ENCODE peak calls at places on chromosomes 6 and 20, in nine cellular contexts. Q, J, F, W, Y, M, A, C and E are unnamed samples.

GRCh38 chr20:58702859-58703648 is 10.5 kb downstream of the NPEPL1 start:
- DNase-seq in Q (no peak), J (no peak), F (no peak), W (no peak), Y (peak), M (no peak), A (no peak), C (no peak), E (no peak)

GRCh38 chr6:164415832-164416563 is 893.4 kb downstream of the C6orf118 start:
- DNase-seq in Q (peak), J (no peak), F (no peak), W (peak), Y (no peak), M (no peak), A (no peak), C (no peak), E (no peak)

GRCh38 chr20:39812116-39812515 is 850.0 kb downstream of the DHX35 start:
- DNase-seq in Q (no peak), J (no peak), F (no peak), W (no peak), Y (no peak), M (no peak), A (no peak), C (no peak), E (no peak)

GRCh38 chr6:37493047-37493995 is 6.4 kb downstream of the CCDC167 start:
- DNase-seq in Q (no peak), J (no peak), F (no peak), W (no peak), Y (peak), M (no peak), A (no peak), C (no peak), E (no peak)

GRCh38 chr6:32190946-32191677 is 1.1 kb upstream of the PBX2 start:
- DNase-seq in Q (no peak), J (no peak), F (no peak), W (no peak), Y (peak), M (no peak), A (no peak), C (no peak), E (no peak)

GRCh38 chr6:19866900-19867627 is 29.9 kb downstream of the ID4 start:
- DNase-seq in Q (peak), J (no peak), F (no peak), W (no peak), Y (no peak), M (no peak), A (peak), C (peak), E (peak)

GRCh38 chr6:12749531-12750379 is 33.2 kb downstream of the PHACTR1 start:
- DNase-seq in Q (no peak), J (no peak), F (no peak), W (peak), Y (no peak), M (no peak), A (no peak), C (no peak), E (no peak)

GRCh38 chr6:31642798-31643570 is 9.5 kb downstream of the BAG6 start:
- DNase-seq in Q (no peak), J (no peak), F (no peak), W (no peak), Y (no peak), M (no peak), A (no peak), C (no peak), E (no peak)

GRCh38 chr6:128343666-128344065 is 176.7 kb downstream of the PTPRK start:
- DNase-seq in Q (no peak), J (no peak), F (no peak), W (no peak), Y (no peak), M (no peak), A (peak), C (no peak), E (no peak)

GRCh38 chr20:50579511-50579910 is 69.3 kb downstream of the PTPN1 start:
- DNase-seq in Q (no peak), J (no peak), F (no peak), W (no peak), Y (peak), M (no peak), A (no peak), C (no peak), E (no peak)

GRCh38 chr6:127641905-127642304 is 64.9 kb downstream of the C6orf58 start:
- DNase-seq in Q (peak), J (no peak), F (no peak), W (peak), Y (no peak), M (no peak), A (peak), C (no peak), E (peak)

GRCh38 chr20:59749293-59749680 is 144.9 kb downstream of the PHACTR3 start:
- DNase-seq in Q (peak), J (no peak), F (no peak), W (no peak), Y (peak), M (no peak), A (peak), C (peak), E (peak)

GRCh38 chr6:116374586-116374985 is 3.8 kb downstream of the DSE start:
- DNase-seq in Q (no peak), J (no peak), F (no peak), W (no peak), Y (no peak), M (no peak), A (no peak), C (no peak), E (no peak)

GRCh38 chr20:5001174-5002076 is at the start of gene SLC23A2:
- DNase-seq in Q (no peak), J (no peak), F (peak), W (peak), Y (peak), M (peak), A (no peak), C (no peak), E (no peak)

DNA sequence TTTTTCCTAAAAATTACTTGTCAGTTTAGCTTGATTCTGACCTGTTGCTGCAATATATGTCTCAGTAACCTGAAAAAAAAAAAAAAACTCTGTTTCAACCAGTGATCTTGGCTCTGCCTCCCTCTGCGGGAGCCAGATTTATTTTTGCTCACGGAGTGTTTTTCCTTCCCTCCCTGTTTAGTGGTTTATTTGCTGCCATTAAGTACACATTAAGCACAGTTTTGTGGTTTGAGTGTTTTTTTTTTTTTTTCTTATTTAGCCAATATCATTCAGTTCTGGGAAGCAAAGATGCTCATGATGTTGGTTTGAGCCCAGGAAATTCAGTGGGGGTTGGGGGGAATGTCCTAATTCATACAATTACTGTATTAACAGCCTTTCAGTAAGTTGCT is 110.1 kb upstream of the GPR6 start:
- DNase-seq in Q (peak), J (no peak), F (no peak), W (no peak), Y (no peak), M (no peak), A (no peak), C (peak), E (peak)
- TF ChIP-seq CTCF in Q (no peak), J (no peak), F (no peak), W (no peak), Y (no peak), M (no peak), A (no peak), C (no peak), E (no peak)

GRCh38 chr20:19213946-19214490 is 1.6 kb downstream of the SLC24A3 start:
- DNase-seq in Q (no peak), J (no peak), F (no peak), W (no peak), Y (no peak), M (no peak), A (no peak), C (no peak), E (no peak)
- H3K4me3 ChIP-seq in Q (no peak), J (peak), F (peak), W (no peak), Y (peak), M (no peak), A (no peak), C (no peak), E (no peak)

GRCh38 chr6:132780770-132781371 is 17.6 kb downstream of the SLC18B1 start:
- DNase-seq in Q (peak), J (no peak), F (no peak), W (peak), Y (no peak), M (no peak), A (peak), C (no peak), E (peak)
- TF ChIP-seq CTCF in Q (peak), J (peak), F (no peak), W (peak), Y (no peak), M (peak), A (peak), C (peak), E (peak)

GRCh38 chr20:63641792-63642517 is 11.3 kb downstream of the STMN3 start:
- DNase-seq in Q (peak), J (peak), F (peak), W (peak), Y (peak), M (peak), A (peak), C (no peak), E (no peak)
- H3K4me3 ChIP-seq in Q (peak), J (peak), F (peak), W (peak), Y (peak), M (peak), A (peak), C (peak), E (peak)

DNA sequence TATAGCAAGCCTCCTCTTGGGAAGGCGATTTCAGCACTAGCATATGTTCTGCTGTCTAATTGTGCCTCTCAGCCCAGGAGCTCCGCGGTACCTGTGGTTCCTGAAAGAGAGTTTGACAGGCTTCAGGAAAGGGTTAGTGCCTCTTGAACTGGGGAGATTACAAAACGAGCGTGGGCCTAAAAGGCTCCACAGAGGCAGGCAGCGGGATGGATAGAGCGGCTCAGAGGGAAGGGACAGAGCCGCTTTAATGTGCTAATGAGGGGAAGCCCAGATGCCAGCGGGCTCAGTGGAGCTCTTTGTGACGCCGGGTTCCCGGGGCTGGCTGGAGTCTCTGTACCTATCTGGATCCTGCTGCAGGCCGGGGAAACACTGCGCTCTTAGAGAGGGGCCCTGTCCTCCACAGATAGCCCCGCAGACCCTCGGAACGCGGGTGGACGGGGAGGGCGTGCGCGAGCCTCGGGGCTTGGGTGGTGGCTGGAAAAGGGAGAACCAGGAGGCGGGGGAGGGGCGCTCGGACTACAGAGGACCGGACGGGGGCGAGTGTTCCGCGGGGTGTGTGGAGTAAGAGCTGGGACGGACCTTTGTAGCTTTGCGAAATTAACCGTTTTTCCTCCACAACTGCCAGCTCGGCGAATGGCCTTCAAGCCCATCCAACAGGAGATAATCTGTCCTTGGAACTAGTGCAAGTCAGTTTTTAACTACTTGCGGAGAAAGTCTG is 12.9 kb downstream of the SLC35F1 start:
- DNase-seq in Q (no peak), J (no peak), F (no peak), W (peak), Y (peak), M (no peak), A (no peak), C (no peak), E (no peak)
- TF ChIP-seq CTCF in Q (no peak), J (no peak), F (no peak), W (no peak), Y (no peak), M (no peak), A (no peak), C (no peak), E (no peak)

GRCh38 chr6:6712979-6713514 is 124.5 kb downstream of the LY86 start:
- DNase-seq in Q (no peak), J (no peak), F (no peak), W (no peak), Y (no peak), M (peak), A (no peak), C (no peak), E (no peak)
- H3K4me3 ChIP-seq in Q (no peak), J (peak), F (no peak), W (no peak), Y (no peak), M (no peak), A (no peak), C (no peak), E (no peak)

GRCh38 chr6:55445648-55446204 is 118.5 kb downstream of the GFRAL start:
- DNase-seq in Q (peak), J (no peak), F (no peak), W (peak), Y (no peak), M (peak), A (peak), C (no peak), E (no peak)
- TF ChIP-seq CTCF in Q (peak), J (peak), F (no peak), W (peak), Y (peak), M (peak), A (peak), C (peak), E (peak)